ENCODE peak calls at places on chromosomes 16 and 17, in six cellular contexts. C, J, Z, P, K and Q are unnamed samples.

GRCh38 chr16:86877108-86877507 is 298.8 kb downstream of the FOXL1 start:
- ATAC-seq in C (no peak), J (no peak), Z (no peak), P (no peak), K (no peak), Q (no peak)

GRCh38 chr16:56681939-56682702 is at the start of gene MT1X:
- ATAC-seq in C (peak), J (peak), Z (peak), P (peak), K (peak), Q (peak)

GRCh38 chr16:87201052-87201451 is 116.1 kb downstream of the C16orf95 start:
- ATAC-seq in C (peak), J (no peak), Z (no peak), P (peak), K (peak), Q (no peak)

GRCh38 chr17:42087042-42087701 is 11.1 kb downstream of the ZNF385C start:
- ATAC-seq in C (no peak), J (no peak), Z (no peak), P (no peak), K (no peak), Q (no peak)

GRCh38 chr17:170130-170654 is 11.3 kb downstream of the DOC2B start:
- ATAC-seq in C (no peak), J (no peak), Z (no peak), P (no peak), K (no peak), Q (no peak)

GRCh38 chr16:85209526-85210121 is 97.4 kb upstream of the CIBAR2 start:
- ATAC-seq in C (no peak), J (no peak), Z (no peak), P (no peak), K (peak), Q (no peak)

GRCh38 chr17:8924595-8924994 is 40.9 kb downstream of the PIK3R5 start:
- ATAC-seq in C (no peak), J (peak), Z (no peak), P (no peak), K (no peak), Q (peak)

GRCh38 chr16:69188716-69189115 is 1.8 kb downstream of the SNTB2 start:
- ATAC-seq in C (peak), J (no peak), Z (no peak), P (no peak), K (no peak), Q (no peak)

GRCh38 chr17:1201132-1201702 is 21.4 kb upstream of the ABR start:
- ATAC-seq in C (no peak), J (peak), Z (peak), P (no peak), K (no peak), Q (peak)

GRCh38 chr17:39867084-39867890 is 715 bp upstream of the ZPBP2 start:
- ATAC-seq in C (no peak), J (peak), Z (peak), P (no peak), K (no peak), Q (peak)

GRCh38 chr17:34257986-34258326 is 2.9 kb downstream of the CCL2 start:
- ATAC-seq in C (no peak), J (no peak), Z (no peak), P (no peak), K (no peak), Q (no peak)

GRCh38 chr16:46748775-46749705 is 896 bp upstream of the MYLK3 start:
- ATAC-seq in C (peak), J (no peak), Z (no peak), P (peak), K (peak), Q (no peak)